ENCODE peak calls at places on chromosomes 12 and 14, in eight cellular contexts. U is adrenal gland, F is sigmoid colon, Y is lung, Q is upper lobe of right lung, B is tibial artery, V is breast epithelium, P is heart right ventricle. R is an unnamed sample.

GRCh38 chr14:57960946-57961792 is 95.3 kb upstream of the SLC35F4 start:
- DNase-seq in U (no peak), F (no peak), Y (no peak), Q (no peak), B (no peak), V (no peak), P (no peak), R (no peak)

GRCh38 chr12:94718114-94718513 is 67.8 kb upstream of the TMCC3 start:
- DNase-seq in U (no peak), F (no peak), Y (no peak), Q (no peak), B (no peak), V (no peak), P (no peak), R (no peak)

GRCh38 chr14:69842671-69843407 is 36.4 kb upstream of the SMOC1 start:
- DNase-seq in U (no peak), F (no peak), Y (no peak), Q (no peak), B (no peak), V (no peak), P (no peak), R (no peak)

GRCh38 chr12:41424651-41425050 is 236.5 kb downstream of the PDZRN4 start:
- DNase-seq in U (no peak), F (no peak), Y (no peak), Q (no peak), B (no peak), V (no peak), P (no peak), R (no peak)

GRCh38 chr12:30796508-30796780 is 41.7 kb upstream of the CAPRIN2 start:
- DNase-seq in U (peak; percentile 63), F (peak; percentile 72), Y (no peak), Q (no peak), B (peak; percentile 66), V (no peak), P (no peak), R (no peak)

GRCh38 chr12:109459247-109459646 is 17.9 kb downstream of the KCTD10 start:
- DNase-seq in U (no peak), F (no peak), Y (no peak), Q (no peak), B (no peak), V (no peak), P (no peak), R (no peak)

GRCh38 chr12:68559246-68559645 is 51.5 kb upstream of the RAP1B start:
- DNase-seq in U (no peak), F (no peak), Y (no peak), Q (no peak), B (no peak), V (no peak), P (no peak), R (no peak)

GRCh38 chr12:52216107-52216506 is 16.9 kb upstream of the KRT7 start:
- DNase-seq in U (no peak), F (peak; percentile 34), Y (no peak), Q (no peak), B (no peak), V (no peak), P (no peak), R (no peak)

GRCh38 chr14:100902792-100903191 is 730 bp downstream of the RTL1 start:
- DNase-seq in U (no peak), F (peak; percentile 38), Y (peak; percentile 20), Q (no peak), B (peak; percentile 20), V (no peak), P (no peak), R (no peak)

GRCh38 chr12:121132601-121133481 is at the start of gene P2RX7:
- DNase-seq in U (peak; percentile 84), F (peak; percentile 91), Y (peak; percentile 67), Q (peak; percentile 87), B (peak; percentile 82), V (peak; percentile 68), P (peak; percentile 73), R (peak; percentile 81)
- TF ChIP-seq CTCF in U (no peak), F (no peak), Y (no peak), Q (no peak), B (no peak), V (no peak), P (no peak), R (no peak)

GRCh38 chr14:75514673-75515630 is 7.3 kb upstream of the BATF start:
- DNase-seq in U (no peak), F (no peak), Y (no peak), Q (no peak), B (no peak), V (no peak), P (no peak), R (no peak)
- H3K4me1 ChIP-seq in U (no peaks in the 10 kb centered on the region), F (peaks cover 7% of the 10 kb centered on the region), Y (no peaks in the 10 kb centered on the region), Q (peaks cover 12% of the 10 kb centered on the region), B (no peaks in the 10 kb centered on the region), V (no peaks in the 10 kb centered on the region), P (peaks cover 5% of the 10 kb centered on the region), R (no peaks in the 10 kb centered on the region)

DNA sequence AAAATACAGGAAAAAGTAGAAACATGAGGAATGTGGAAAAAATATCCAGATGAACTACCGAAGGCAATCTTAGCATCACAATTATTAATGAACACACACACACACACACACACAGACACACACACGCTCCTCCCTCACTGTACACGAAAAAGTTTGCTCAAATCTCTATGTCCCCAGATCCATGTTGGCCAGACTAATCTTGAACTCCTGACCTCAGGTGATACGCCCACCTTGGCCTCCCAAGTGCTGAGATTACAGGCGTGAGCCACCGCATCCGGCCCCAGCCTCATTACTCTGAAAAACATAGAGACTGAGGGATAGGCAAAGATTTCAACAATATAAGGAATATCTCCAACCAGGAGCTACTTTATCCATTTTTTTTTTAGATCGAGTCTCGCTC is 17.2 kb downstream of the PITPNM2 start:
- DNase-seq in U (no peak), F (no peak), Y (no peak), Q (no peak), B (no peak), V (no peak), P (no peak), R (no peak)
- TF ChIP-seq CTCF in U (no peak), F (no peak), Y (no peak), Q (no peak), B (no peak), V (no peak), P (no peak), R (no peak)

GRCh38 chr12:2689879-2690278 is 104.9 kb upstream of the FKBP4 start:
- DNase-seq in U (no peak), F (no peak), Y (peak; percentile 23), Q (no peak), B (no peak), V (no peak), P (no peak), R (no peak)
- H3K4me1 ChIP-seq in U (peaks cover 4% of the 10 kb centered on the region), F (no peaks in the 10 kb centered on the region), Y (no peaks in the 10 kb centered on the region), Q (no peaks in the 10 kb centered on the region), B (no peaks in the 10 kb centered on the region), V (no peaks in the 10 kb centered on the region), P (no peaks in the 10 kb centered on the region), R (no peaks in the 10 kb centered on the region)

DNA sequence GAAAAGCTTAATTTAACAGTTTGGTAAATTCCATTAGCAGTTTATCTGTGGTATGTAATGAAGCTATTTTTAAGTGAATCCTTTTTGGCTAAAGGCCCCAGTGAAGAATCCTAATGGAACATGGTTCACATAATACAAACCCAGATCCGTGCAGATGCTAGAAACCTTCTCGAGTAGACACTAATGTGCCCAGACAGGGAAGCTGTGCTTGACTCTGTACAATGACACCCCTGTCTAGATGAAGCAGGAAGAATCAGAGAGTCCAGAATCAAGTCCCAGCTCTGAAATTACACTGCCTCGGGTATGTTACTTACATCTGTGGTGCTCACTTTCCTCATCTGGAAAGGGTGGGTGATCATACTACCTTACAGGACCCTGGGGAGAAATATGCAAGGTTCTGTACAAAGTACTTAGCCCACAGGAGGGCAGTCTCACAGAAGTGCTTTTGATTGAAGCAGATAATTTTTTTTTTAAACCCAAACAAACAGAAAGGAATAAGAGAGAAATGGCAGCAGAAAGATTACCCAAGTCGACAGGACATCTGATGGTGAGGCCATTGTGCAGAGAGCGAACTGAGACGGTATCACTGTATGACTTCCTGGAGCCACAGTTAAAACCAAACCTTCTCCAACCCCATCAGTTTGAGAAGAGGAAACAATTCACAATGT is 8.6 kb downstream of the CRACR2A start:
- DNase-seq in U (no peak), F (no peak), Y (no peak), Q (no peak), B (no peak), V (no peak), P (no peak), R (peak; percentile 12)
- TF ChIP-seq CTCF in U (no peak), F (no peak), Y (no peak), Q (no peak), B (peak; percentile 7), V (no peak), P (no peak), R (no peak)

R was measured in colonic mucosa.